ENCODE peak calls at places on chromosomes 7 and 10, in four cellular contexts. A is IMR-90, G is H9, J is mesendoderm. Q is an unnamed sample.

GRCh38 chr7:6395898-6396582 is 51.7 kb downstream of the DAGLB start:
- DNase-seq in A (no peak), G (no peak), J (no peak), Q (no peak)

GRCh38 chr7:129332354-129333056 is 101.7 kb upstream of the STRIP2 start:
- DNase-seq in A (peak; percentile 93), G (no peak), J (no peak), Q (no peak)

GRCh38 chr10:27390681-27391080 is 113.4 kb upstream of the RAB18 start:
- DNase-seq in A (peak; percentile 7), G (no peak), J (no peak), Q (no peak)

GRCh38 chr10:77179015-77179695 is 458.5 kb downstream of the KCNMA1 start:
- DNase-seq in A (peak; percentile 94), G (peak; percentile 40), J (peak; percentile 51), Q (no peak)

GRCh38 chr10:5467634-5468255 is 31.6 kb downstream of the CALML5 start:
- DNase-seq in A (no peak), G (no peak), J (no peak), Q (no peak)

GRCh38 chr7:133009853-133010252 is 72.0 kb downstream of the CHCHD3 start:
- DNase-seq in A (no peak), G (no peak), J (no peak), Q (no peak)

GRCh38 chr7:68892211-68892610 is 706.1 kb upstream of the AUTS2 start:
- DNase-seq in A (no peak), G (no peak), J (peak; percentile 37), Q (no peak)

GRCh38 chr7:140421521-140421920 is 17.7 kb downstream of the RAB19 start:
- DNase-seq in A (no peak), G (no peak), J (no peak), Q (no peak)

GRCh38 chr10:20932606-20933005 is 35.5 kb upstream of the NEBL start:
- DNase-seq in A (no peak), G (no peak), J (no peak), Q (no peak)

GRCh38 chr7:15007507-15007906 is 105.0 kb upstream of the DGKB start:
- DNase-seq in A (no peak), G (peak; percentile 68), J (peak; percentile 79), Q (peak; percentile 2)

GRCh38 chr7:128934361-128935352 is 3.1 kb upstream of the IRF5 start:
- DNase-seq in A (no peak), G (no peak), J (no peak), Q (no peak)

GRCh38 chr10:18341063-18341462 is 200.8 kb downstream of the CACNB2 start:
- DNase-seq in A (no peak), G (no peak), J (no peak), Q (no peak)

GRCh38 chr10:91050371-91051034 is 129.6 kb upstream of the ANKRD1 start:
- DNase-seq in A (no peak), G (no peak), J (peak; percentile 92), Q (no peak)

GRCh38 chr10:119653209-119653608 is 2.0 kb downstream of the BAG3 start:
- DNase-seq in A (peak; percentile 30), G (no peak), J (no peak), Q (no peak)

GRCh38 chr10:112792487-112793196 is 157.4 kb upstream of the TCF7L2 start:
- DNase-seq in A (peak; percentile 56), G (no peak), J (peak; percentile 35), Q (peak; percentile 43)

GRCh38 chr10:75097666-75098285 is 13.7 kb upstream of the SAMD8 start:
- DNase-seq in A (peak; percentile 26), G (peak; percentile 55), J (peak; percentile 67), Q (no peak)

GRCh38 chr7:131909151-131909768 is 352.8 kb upstream of the PODXL start:
- DNase-seq in A (no peak), G (peak; percentile 48), J (no peak), Q (no peak)

GRCh38 chr10:100364147-100364546 is 17.1 kb downstream of the SCD start:
- DNase-seq in A (no peak), G (no peak), J (no peak), Q (no peak)

GRCh38 chr10:30990351-30990750 is 41.3 kb downstream of the ZNF438 start:
- DNase-seq in A (no peak), G (no peak), J (no peak), Q (no peak)

GRCh38 chr10:62047960-62048383 is 146.5 kb downstream of the ARID5B start:
- DNase-seq in A (no peak), G (no peak), J (no peak), Q (no peak)

GRCh38 chr7:130099331-130099730 is 29.0 kb downstream of the KLHDC10 start:
- DNase-seq in A (peak; percentile 8), G (no peak), J (peak; percentile 13), Q (no peak)

GRCh38 chr7:4951903-4952636 is 6.9 kb downstream of the MMD2 start:
- DNase-seq in A (peak; percentile 10), G (peak; percentile 62), J (peak; percentile 45), Q (no peak)

GRCh38 chr7:46909601-46910051 is 672.3 kb downstream of the TNS3 start:
- DNase-seq in A (peak; percentile 70), G (no peak), J (no peak), Q (no peak)

DNA sequence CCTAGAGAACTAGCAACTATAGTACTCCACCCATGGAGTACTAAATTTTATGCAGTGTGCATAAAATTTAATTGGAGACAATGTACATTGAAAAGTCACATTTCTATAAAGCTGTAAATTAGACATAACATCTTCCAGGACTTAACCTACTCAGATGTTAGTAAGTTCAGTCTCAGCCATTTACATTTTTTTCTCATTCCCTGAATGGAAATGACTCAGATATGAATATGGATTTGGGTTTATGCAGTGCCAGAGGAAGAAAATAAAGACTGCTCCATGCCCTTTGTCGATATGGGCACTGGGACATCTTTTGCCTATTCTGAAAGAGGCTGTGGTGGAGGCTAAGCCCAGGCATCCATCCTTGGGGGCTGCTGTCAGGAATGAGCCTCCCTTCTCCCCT is 486.9 kb upstream of the ANKRD30A start:
- DNase-seq in A (peak; percentile 10), G (no peak), J (no peak), Q (no peak)
- H3K18ac ChIP-seq in A (no peak overlapping the region), G (no peak overlapping the region), J (no peak overlapping the region), Q (no peak overlapping the region)

DNA sequence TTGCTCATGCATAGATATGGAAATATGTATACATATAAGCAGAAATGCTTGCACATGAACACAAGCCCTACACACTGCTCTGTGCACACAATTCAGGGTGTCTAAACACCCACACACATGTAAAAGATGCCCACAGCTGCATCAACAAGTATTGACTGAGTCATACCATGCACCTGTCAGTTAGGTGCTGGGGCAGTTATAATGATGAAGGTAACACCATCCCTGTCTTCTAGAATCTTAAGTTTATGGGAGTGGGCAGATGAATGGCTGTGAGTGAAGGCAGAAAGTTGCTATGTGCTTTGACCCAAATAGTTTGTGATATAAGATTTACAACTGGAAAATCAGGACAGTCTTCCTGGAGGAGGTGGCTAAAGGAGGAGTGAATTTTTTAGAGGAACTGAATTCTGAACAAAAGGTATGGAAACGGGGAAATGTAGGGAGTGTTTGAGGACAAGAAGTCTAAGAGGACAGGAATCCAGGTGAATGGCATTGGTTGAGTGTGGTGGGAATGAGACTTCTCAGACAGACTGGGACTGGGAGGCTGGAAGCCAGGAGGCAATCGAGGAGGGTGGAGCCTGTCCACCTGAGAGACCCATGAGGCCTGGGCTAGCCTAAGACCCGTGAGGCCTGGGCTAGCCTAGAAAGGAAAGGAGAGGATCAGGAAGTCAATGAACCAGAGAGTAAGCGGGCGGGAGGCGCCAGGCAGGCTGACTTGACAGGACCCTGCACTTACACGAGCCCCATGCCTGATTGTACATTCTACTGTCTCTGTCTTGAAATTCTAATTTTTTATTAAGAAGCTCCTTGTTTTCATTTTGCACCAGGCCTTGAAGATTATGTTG is 20.7 kb downstream of the POLL start:
- DNase-seq in A (no peak), G (no peak), J (no peak), Q (no peak)
- H3K56ac ChIP-seq in A (no peak overlapping the region), G (no peak overlapping the region), J (no peak overlapping the region), Q (no peak overlapping the region)

GRCh38 chr7:26101471-26102151 is 50.4 kb upstream of the NFE2L3 start:
- DNase-seq in A (no peak), G (peak; percentile 44), J (peak; percentile 44), Q (peak; percentile 61)
- H3K18ac ChIP-seq in A (no peak overlapping the region), G (peak overlapping the region; percentile 8), J (no peak overlapping the region), Q (peak overlapping the region; percentile 93)

GRCh38 chr10:12667006-12667405 is 317.7 kb downstream of the CAMK1D start:
- DNase-seq in A (no peak), G (no peak), J (no peak), Q (no peak)
- H3K56ac ChIP-seq in A (no peak overlapping the region), G (no peak overlapping the region), J (no peak overlapping the region), Q (no peak overlapping the region)

DNA sequence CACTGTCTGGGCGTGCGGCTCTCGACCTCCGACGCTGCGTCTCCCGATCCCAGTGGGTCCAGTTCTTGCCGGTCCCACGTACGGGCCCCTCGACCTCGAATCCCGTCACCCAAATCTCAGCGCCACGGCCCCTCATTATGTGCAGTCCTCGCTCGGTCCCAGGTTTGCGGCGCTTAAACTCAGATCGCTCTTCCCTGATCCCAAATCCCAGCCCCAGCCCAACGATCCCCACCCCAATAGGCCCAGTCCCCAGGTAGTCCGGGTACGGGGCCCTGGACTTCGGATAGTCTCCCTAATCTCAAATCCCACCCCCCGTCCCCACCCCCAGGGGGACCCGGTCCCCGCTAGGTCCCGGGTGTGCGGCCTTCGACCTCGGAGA is 666 bp downstream of the HNRNPF start:
- DNase-seq in A (no peak), G (no peak), J (no peak), Q (no peak)
- H3K18ac ChIP-seq in A (no peak overlapping the region), G (peak overlapping the region; percentile 86), J (no peak overlapping the region), Q (peak overlapping the region; percentile 60)

GRCh38 chr10:96568402-96568801 is 18.4 kb downstream of the TM9SF3 start:
- DNase-seq in A (no peak), G (no peak), J (no peak), Q (no peak)

GRCh38 chr10:96576277-96576980 is 10.4 kb downstream of the TM9SF3 start:
- DNase-seq in A (no peak), G (no peak), J (no peak), Q (no peak)

GRCh38 chr10:96570512-96570911 is 16.3 kb downstream of the TM9SF3 start:
- DNase-seq in A (no peak), G (no peak), J (no peak), Q (no peak)

GRCh38 chr10:96573036-96573435 is 13.8 kb downstream of the TM9SF3 start:
- DNase-seq in A (no peak), G (no peak), J (no peak), Q (no peak)

DNA sequence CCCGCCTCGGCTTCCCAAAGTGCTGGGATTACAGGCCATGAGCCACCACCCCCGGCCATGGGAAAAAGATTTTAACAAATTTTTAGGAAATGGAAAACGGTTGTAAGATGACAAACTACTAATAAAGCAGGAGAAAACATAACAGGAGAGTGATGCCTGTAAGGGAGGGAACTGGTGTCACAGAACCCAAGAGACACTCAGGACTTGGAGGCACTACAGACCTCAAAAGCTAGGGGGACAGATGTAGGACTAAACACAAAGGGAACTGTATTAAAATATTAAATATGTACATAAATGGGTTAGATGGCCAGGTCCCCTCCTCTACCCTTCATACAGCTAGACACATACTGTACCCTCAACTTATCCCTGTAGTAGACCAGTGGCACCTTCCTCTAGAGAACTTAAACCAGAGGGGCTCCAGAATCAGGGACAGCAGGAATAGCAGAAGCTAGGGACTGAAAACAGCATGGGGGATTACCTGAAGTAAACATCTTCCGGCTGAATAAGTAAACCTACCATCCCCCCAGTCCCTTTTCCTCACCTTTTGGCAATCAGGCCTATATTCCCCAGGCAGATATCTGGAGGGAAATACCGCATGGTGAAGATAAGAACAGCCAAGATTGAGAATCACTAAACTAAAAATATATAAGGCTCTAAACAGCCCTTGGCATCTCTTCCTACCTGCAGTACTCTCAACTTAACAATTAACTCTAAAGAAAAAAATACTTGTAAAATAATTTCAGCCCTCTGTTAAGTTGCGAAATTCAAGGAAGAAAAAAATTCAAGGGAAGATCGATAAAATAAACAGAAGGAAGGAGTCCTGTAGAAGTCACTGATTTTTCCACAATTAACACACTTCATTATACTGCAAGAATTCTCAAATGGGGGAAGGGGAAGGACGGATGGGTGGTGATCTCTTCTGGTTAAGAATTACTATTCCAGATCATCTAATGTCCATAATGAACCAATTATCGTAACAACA is 15.5 kb downstream of the TM9SF3 start:
- DNase-seq in A (no peak), G (no peak), J (peak; percentile 92), Q (no peak)
- H3K56ac ChIP-seq in A (no peak overlapping the region), G (no peak overlapping the region), J (peak overlapping the region; percentile 22), Q (no peak overlapping the region)